ENCODE peak calls at places on chromosomes 7 and 10, in nine cellular contexts. One of them, this sample, is unnamed.

GRCh38 chr7:109549461-109549860 is 979.8 kb downstream of the DNAJB9 start:
- DNase-seq in heart left ventricle: peak; percentile 23
- DNase-seq in spleen: no peak
- DNase-seq in sigmoid colon: no peak
- DNase-seq in IMR-90: no peak
- DNase-seq in uterus: no peak
- DNase-seq in esophagus muscularis mucosa: no peak
- DNase-seq in A549: no peak
- DNase-seq in stomach: no peak
- DNase-seq in this sample: no peak

GRCh38 chr10:124974131-124974530 is 32.2 kb downstream of the ZRANB1 start:
- DNase-seq in heart left ventricle: no peak
- DNase-seq in spleen: no peak
- DNase-seq in sigmoid colon: no peak
- DNase-seq in IMR-90: no peak
- DNase-seq in uterus: no peak
- DNase-seq in esophagus muscularis mucosa: no peak
- DNase-seq in A549: no peak
- DNase-seq in stomach: no peak
- DNase-seq in this sample: no peak

GRCh38 chr10:123890246-123890645 is 1.4 kb downstream of the CPXM2 start:
- DNase-seq in heart left ventricle: no peak
- DNase-seq in spleen: no peak
- DNase-seq in sigmoid colon: peak; percentile 85
- DNase-seq in IMR-90: no peak
- DNase-seq in uterus: no peak
- DNase-seq in esophagus muscularis mucosa: no peak
- DNase-seq in A549: no peak
- DNase-seq in stomach: no peak
- DNase-seq in this sample: no peak

GRCh38 chr10:89837173-89838001 is 136.0 kb downstream of the KIF20B start:
- DNase-seq in heart left ventricle: no peak
- DNase-seq in spleen: peak; percentile 87
- DNase-seq in sigmoid colon: peak; percentile 67
- DNase-seq in IMR-90: peak; percentile 8
- DNase-seq in uterus: peak; percentile 14
- DNase-seq in esophagus muscularis mucosa: peak; percentile 91
- DNase-seq in A549: no peak
- DNase-seq in stomach: peak; percentile 29
- DNase-seq in this sample: no peak

GRCh38 chr7:15600298-15600697 is 38.5 kb upstream of the AGMO start:
- DNase-seq in heart left ventricle: no peak
- DNase-seq in spleen: no peak
- DNase-seq in sigmoid colon: no peak
- DNase-seq in IMR-90: no peak
- DNase-seq in uterus: no peak
- DNase-seq in esophagus muscularis mucosa: no peak
- DNase-seq in A549: no peak
- DNase-seq in stomach: no peak
- DNase-seq in this sample: no peak

GRCh38 chr7:24877790-24878311 is 102.1 kb downstream of the OSBPL3 start:
- DNase-seq in heart left ventricle: no peak
- DNase-seq in spleen: no peak
- DNase-seq in sigmoid colon: no peak
- DNase-seq in IMR-90: peak; percentile 42
- DNase-seq in uterus: no peak
- DNase-seq in esophagus muscularis mucosa: no peak
- DNase-seq in A549: no peak
- DNase-seq in stomach: no peak
- DNase-seq in this sample: no peak

GRCh38 chr7:36261019-36261754 is 108.1 kb downstream of the EEPD1 start:
- DNase-seq in heart left ventricle: no peak
- DNase-seq in spleen: no peak
- DNase-seq in sigmoid colon: no peak
- DNase-seq in IMR-90: peak; percentile 76
- DNase-seq in uterus: no peak
- DNase-seq in esophagus muscularis mucosa: no peak
- DNase-seq in A549: no peak
- DNase-seq in stomach: no peak
- DNase-seq in this sample: no peak

GRCh38 chr10:112471878-112472487 is 25.0 kb downstream of the VTI1A start:
- DNase-seq in heart left ventricle: no peak
- DNase-seq in spleen: no peak
- DNase-seq in sigmoid colon: no peak
- DNase-seq in IMR-90: peak; percentile 68
- DNase-seq in uterus: no peak
- DNase-seq in esophagus muscularis mucosa: no peak
- DNase-seq in A549: peak; percentile 71
- DNase-seq in stomach: no peak
- DNase-seq in this sample: no peak

GRCh38 chr7:2010101-2010500 is 222.6 kb downstream of the MAD1L1 start:
- DNase-seq in heart left ventricle: no peak
- DNase-seq in spleen: peak; percentile 58
- DNase-seq in sigmoid colon: no peak
- DNase-seq in IMR-90: no peak
- DNase-seq in uterus: no peak
- DNase-seq in esophagus muscularis mucosa: no peak
- DNase-seq in A549: no peak
- DNase-seq in stomach: no peak
- DNase-seq in this sample: no peak

GRCh38 chr7:44307301-44307900 is 18.0 kb downstream of the CAMK2B start:
- DNase-seq in heart left ventricle: no peak
- DNase-seq in spleen: no peak
- DNase-seq in sigmoid colon: no peak
- DNase-seq in IMR-90: peak; percentile 19
- DNase-seq in uterus: no peak
- DNase-seq in esophagus muscularis mucosa: peak; percentile 72
- DNase-seq in A549: peak; percentile 59
- DNase-seq in stomach: peak; percentile 25
- DNase-seq in this sample: no peak

GRCh38 chr10:96257944-96258343 is 13.4 kb downstream of the BLNK start:
- DNase-seq in heart left ventricle: peak; percentile 48
- DNase-seq in spleen: no peak
- DNase-seq in sigmoid colon: no peak
- DNase-seq in IMR-90: no peak
- DNase-seq in uterus: no peak
- DNase-seq in esophagus muscularis mucosa: no peak
- DNase-seq in A549: no peak
- DNase-seq in stomach: no peak
- DNase-seq in this sample: no peak

GRCh38 chr7:150976529-150977381 is 1.4 kb downstream of the KCNH2 start:
- DNase-seq in heart left ventricle: peak; percentile 68
- DNase-seq in spleen: no peak
- DNase-seq in sigmoid colon: no peak
- DNase-seq in IMR-90: no peak
- DNase-seq in uterus: no peak
- DNase-seq in esophagus muscularis mucosa: no peak
- DNase-seq in A549: no peak
- DNase-seq in stomach: no peak
- DNase-seq in this sample: no peak

GRCh38 chr7:155374276-155375252 is 76.9 kb downstream of the INSIG1 start:
- DNase-seq in heart left ventricle: no peak
- DNase-seq in spleen: no peak
- DNase-seq in sigmoid colon: no peak
- DNase-seq in IMR-90: no peak
- DNase-seq in uterus: no peak
- DNase-seq in esophagus muscularis mucosa: no peak
- DNase-seq in A549: no peak
- DNase-seq in stomach: no peak
- DNase-seq in this sample: no peak

GRCh38 chr7:43039346-43039745 is 73.1 kb upstream of the HECW1 start:
- DNase-seq in heart left ventricle: no peak
- DNase-seq in spleen: no peak
- DNase-seq in sigmoid colon: no peak
- DNase-seq in IMR-90: no peak
- DNase-seq in uterus: no peak
- DNase-seq in esophagus muscularis mucosa: no peak
- DNase-seq in A549: no peak
- DNase-seq in stomach: no peak
- DNase-seq in this sample: no peak

DNA sequence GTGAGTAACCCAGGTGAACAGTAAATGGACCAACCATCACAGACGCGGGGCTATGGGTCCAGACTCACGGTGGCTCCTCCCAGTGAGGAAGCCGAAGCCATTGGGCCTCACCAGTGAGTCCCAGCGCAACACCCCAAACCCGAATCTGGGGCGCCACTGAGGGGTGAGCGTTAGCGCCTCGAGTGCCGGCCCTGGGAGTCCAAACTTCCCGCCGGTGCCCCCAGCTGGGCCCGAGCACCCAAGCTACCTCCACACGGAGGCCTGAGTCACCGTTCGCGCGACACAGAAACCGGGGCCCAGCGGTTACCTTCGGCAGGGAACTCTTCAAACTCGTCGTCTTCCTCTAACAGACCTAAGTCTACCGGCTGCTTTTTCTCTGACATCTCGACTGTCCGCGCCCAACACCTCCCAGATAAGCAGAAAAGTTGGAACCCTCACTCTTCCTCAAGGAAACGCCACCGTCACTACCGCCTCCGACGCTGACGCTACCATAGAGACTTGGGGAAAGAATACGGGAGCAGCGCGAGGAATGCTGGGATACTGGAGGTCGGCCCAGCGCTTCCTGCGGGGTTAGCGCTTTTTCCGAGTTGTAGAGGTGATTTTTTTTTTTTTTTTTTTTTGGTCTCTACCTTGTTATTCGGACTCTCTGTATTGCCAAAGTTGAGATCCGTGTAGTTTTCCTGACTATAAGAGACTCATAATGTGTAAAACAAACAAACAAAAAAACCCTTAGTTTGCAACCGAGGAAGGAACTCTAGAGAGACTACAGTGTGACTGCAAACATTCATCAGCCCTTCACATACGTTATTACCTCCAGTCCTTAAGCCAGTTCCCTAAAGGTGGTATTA is at the start of gene SEM1:
- DNase-seq in heart left ventricle: peak; percentile 87
- DNase-seq in spleen: peak; percentile 91
- DNase-seq in sigmoid colon: peak; percentile 90
- DNase-seq in IMR-90: peak; percentile 84
- DNase-seq in uterus: peak; percentile 80
- DNase-seq in esophagus muscularis mucosa: peak; percentile 95
- DNase-seq in A549: peak; percentile 88
- DNase-seq in stomach: peak; percentile 85
- DNase-seq in this sample: peak; percentile 10
- TF ChIP-seq POLR2A in heart left ventricle: peak; percentile 41
- TF ChIP-seq POLR2A in spleen: no peak
- TF ChIP-seq POLR2A in sigmoid colon: no peak
- TF ChIP-seq POLR2A in IMR-90: peak; percentile 93
- TF ChIP-seq POLR2A in uterus: peak; percentile 10
- TF ChIP-seq POLR2A in esophagus muscularis mucosa: no peak
- TF ChIP-seq POLR2A in A549: peak; percentile 70
- TF ChIP-seq POLR2A in stomach: no peak
- TF ChIP-seq POLR2A in this sample: peak; percentile 41

DNA sequence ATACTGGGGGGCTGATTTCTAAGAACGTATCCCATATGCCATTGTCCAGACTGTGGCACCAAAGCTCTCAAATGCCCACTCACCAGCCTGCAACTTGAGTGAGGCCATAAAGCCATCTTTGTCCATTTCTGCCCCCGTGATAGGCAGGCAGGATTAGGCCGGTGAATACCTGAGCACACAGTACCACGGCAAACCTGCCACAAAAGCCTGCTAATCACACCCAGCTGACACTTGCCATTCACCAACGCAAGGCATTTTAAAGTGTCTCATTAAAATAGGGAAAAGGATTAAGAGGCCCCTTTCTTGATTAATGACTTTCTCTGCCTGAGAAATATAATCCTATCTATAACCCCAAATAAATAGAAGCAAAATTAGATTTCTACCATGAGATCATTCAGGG is 111.4 kb upstream of the NANOS1 start:
- DNase-seq in heart left ventricle: no peak
- DNase-seq in spleen: no peak
- DNase-seq in sigmoid colon: no peak
- DNase-seq in IMR-90: no peak
- DNase-seq in uterus: no peak
- DNase-seq in esophagus muscularis mucosa: no peak
- DNase-seq in A549: no peak
- DNase-seq in stomach: no peak
- DNase-seq in this sample: no peak
- H3K27ac ChIP-seq in heart left ventricle: no peak overlapping the region
- H3K27ac ChIP-seq in spleen: no peak overlapping the region
- H3K27ac ChIP-seq in sigmoid colon: no peak overlapping the region
- H3K27ac ChIP-seq in IMR-90: no peak overlapping the region
- H3K27ac ChIP-seq in uterus: no peak overlapping the region
- H3K27ac ChIP-seq in esophagus muscularis mucosa: no peak overlapping the region
- H3K27ac ChIP-seq in A549: no peak overlapping the region
- H3K27ac ChIP-seq in stomach: no peak overlapping the region
- H3K27ac ChIP-seq in this sample: no peak overlapping the region

DNA sequence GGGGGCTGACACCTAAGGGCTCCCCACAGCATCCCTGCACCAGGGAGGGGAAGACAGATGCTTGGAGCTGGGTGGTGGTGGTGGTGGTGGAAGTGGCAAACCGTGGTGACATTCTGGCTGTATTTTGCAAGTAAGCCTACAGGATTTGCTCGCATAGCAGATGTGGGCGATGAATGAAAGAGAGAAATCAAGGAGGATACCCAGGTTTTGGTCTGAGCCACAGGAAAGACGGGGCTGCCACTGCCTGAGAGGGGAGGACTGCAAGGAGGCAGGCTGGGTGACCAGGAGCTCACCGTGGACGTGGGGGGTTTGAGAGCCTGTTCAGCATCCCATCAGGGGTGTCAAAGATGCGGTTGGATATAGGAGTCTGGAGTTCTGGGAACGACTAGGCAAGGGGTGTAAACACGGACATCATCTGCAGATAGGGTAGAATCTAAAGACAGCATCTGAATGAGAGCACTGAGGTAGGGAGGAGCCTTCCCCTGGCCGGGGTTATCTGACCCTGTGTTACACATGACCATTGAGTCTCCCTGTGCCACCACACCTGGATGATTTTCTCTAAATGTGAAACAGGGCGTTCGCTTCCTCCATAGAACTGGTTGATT is 49.7 kb downstream of the TSPAN15 start:
- DNase-seq in heart left ventricle: no peak
- DNase-seq in spleen: peak; percentile 62
- DNase-seq in sigmoid colon: peak; percentile 53
- DNase-seq in IMR-90: no peak
- DNase-seq in uterus: no peak
- DNase-seq in esophagus muscularis mucosa: no peak
- DNase-seq in A549: no peak
- DNase-seq in stomach: peak; percentile 17
- DNase-seq in this sample: no peak
- H3K4me1 ChIP-seq in heart left ventricle: no peaks in the 10 kb centered on the region
- H3K4me1 ChIP-seq in spleen: no peaks in the 10 kb centered on the region
- H3K4me1 ChIP-seq in sigmoid colon: peaks cover 56% of the 10 kb centered on the region
- H3K4me1 ChIP-seq in IMR-90: no peaks in the 10 kb centered on the region
- H3K4me1 ChIP-seq in uterus: no peaks in the 10 kb centered on the region
- H3K4me1 ChIP-seq in esophagus muscularis mucosa: peaks cover 58% of the 10 kb centered on the region
- H3K4me1 ChIP-seq in A549: peaks cover 8% of the 10 kb centered on the region
- H3K4me1 ChIP-seq in stomach: peaks cover 73% of the 10 kb centered on the region
- H3K4me1 ChIP-seq in this sample: no peaks in the 10 kb centered on the region

DNA sequence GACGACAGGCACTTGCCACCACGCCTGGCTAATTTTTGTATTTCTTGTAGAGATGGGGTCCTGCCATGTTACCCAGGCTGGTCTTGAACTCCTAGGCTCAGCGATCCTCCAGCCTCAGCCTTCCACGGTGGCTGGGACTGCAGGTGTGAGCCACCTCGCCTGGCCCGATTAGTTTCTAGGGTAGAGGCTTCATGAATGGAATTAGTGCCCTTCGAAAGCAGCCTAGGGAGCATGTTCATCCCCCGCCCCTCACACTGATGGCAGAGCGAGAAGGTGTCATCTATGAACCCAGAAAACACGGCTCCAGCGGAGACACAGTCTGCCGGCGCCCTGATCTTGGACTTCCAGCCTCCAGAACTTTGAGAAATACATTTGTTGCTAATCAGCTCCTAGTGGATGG is 10.2 kb downstream of the PDGFA start:
- DNase-seq in heart left ventricle: no peak
- DNase-seq in spleen: peak; percentile 42
- DNase-seq in sigmoid colon: peak; percentile 58
- DNase-seq in IMR-90: no peak
- DNase-seq in uterus: no peak
- DNase-seq in esophagus muscularis mucosa: no peak
- DNase-seq in A549: no peak
- DNase-seq in stomach: no peak
- DNase-seq in this sample: no peak
- TF ChIP-seq POLR2A in heart left ventricle: no peak
- TF ChIP-seq POLR2A in spleen: no peak
- TF ChIP-seq POLR2A in sigmoid colon: no peak
- TF ChIP-seq POLR2A in IMR-90: no peak
- TF ChIP-seq POLR2A in uterus: no peak
- TF ChIP-seq POLR2A in esophagus muscularis mucosa: no peak
- TF ChIP-seq POLR2A in A549: no peak
- TF ChIP-seq POLR2A in stomach: no peak
- TF ChIP-seq POLR2A in this sample: no peak